ENCODE peak calls at places on chromosomes 16 and 17, in six cellular contexts. M is activated CD8-positive, alpha-beta T cell treated with anti-CD3 and anti-CD28 coated beads for 36 hours; G is AG10803; I is suprapubic skin; X is tibial nerve; U is esophagus squamous epithelium. P is an unnamed sample.

GRCh38 chr17:66165537-66166123 is 26.3 kb downstream of the CEP112 start:
- DNase-seq in M (peak), G (peak), I (no peak), X (no peak), U (no peak), P (peak)

GRCh38 chr17:4186244-4186920 is 43.4 kb downstream of the CYB5D2 start:
- DNase-seq in M (no peak), G (no peak), I (peak), X (no peak), U (no peak), P (no peak)

GRCh38 chr17:82384051-82384729 is 12.6 kb downstream of the UTS2R start:
- DNase-seq in M (no peak), G (no peak), I (no peak), X (no peak), U (no peak), P (no peak)

GRCh38 chr17:51850206-51850605 is 308.3 kb downstream of the CA10 start:
- DNase-seq in M (no peak), G (no peak), I (no peak), X (no peak), U (no peak), P (no peak)

GRCh38 chr16:10080031-10080772 is 102.0 kb downstream of the GRIN2A start:
- DNase-seq in M (no peak), G (peak), I (no peak), X (no peak), U (no peak), P (no peak)

GRCh38 chr16:85662976-85663830 is 25.6 kb downstream of the GINS2 start:
- DNase-seq in M (no peak), G (no peak), I (no peak), X (no peak), U (no peak), P (no peak)

GRCh38 chr16:89697616-89698331 is 3.7 kb downstream of the SPATA2L start:
- DNase-seq in M (no peak), G (no peak), I (no peak), X (no peak), U (no peak), P (no peak)

GRCh38 chr16:85436636-85437160 is 176.4 kb upstream of the GSE1 start:
- DNase-seq in M (no peak), G (no peak), I (peak), X (no peak), U (no peak), P (no peak)

GRCh38 chr16:46690281-46691178 is 1.1 kb downstream of the ORC6 start:
- DNase-seq in M (no peak), G (peak), I (no peak), X (no peak), U (no peak), P (no peak)

GRCh38 chr17:17538417-17539391 is 42.5 kb upstream of the RASD1 start:
- DNase-seq in M (no peak), G (no peak), I (no peak), X (no peak), U (no peak), P (no peak)

GRCh38 chr16:48583075-48584065 is 26.6 kb downstream of the N4BP1 start:
- DNase-seq in M (no peak), G (peak), I (no peak), X (no peak), U (no peak), P (no peak)

GRCh38 chr16:52928955-52929354 is 123.7 kb downstream of the CHD9NB start:
- DNase-seq in M (peak), G (no peak), I (no peak), X (no peak), U (no peak), P (no peak)

GRCh38 chr16:21646721-21647561 is 5.5 kb downstream of the IGSF6 start:
- DNase-seq in M (peak), G (no peak), I (no peak), X (no peak), U (no peak), P (peak)

GRCh38 chr17:77423589-77424451 is 283.1 kb downstream of the SEC14L1 start:
- DNase-seq in M (no peak), G (peak), I (peak), X (peak), U (no peak), P (no peak)

GRCh38 chr17:44794699-44795413 is 35.2 kb downstream of the GJC1 start:
- DNase-seq in M (no peak), G (peak), I (peak), X (no peak), U (no peak), P (no peak)

GRCh38 chr17:1354022-1354421 is 46.0 kb downstream of the YWHAE start:
- DNase-seq in M (no peak), G (no peak), I (no peak), X (no peak), U (no peak), P (no peak)

GRCh38 chr17:1455291-1455747 is 713 bp downstream of the CRK start:
- DNase-seq in M (peak), G (peak), I (peak), X (no peak), U (no peak), P (peak)

GRCh38 chr17:32298721-32299578 is 33.3 kb downstream of the RHBDL3 start:
- DNase-seq in M (no peak), G (no peak), I (no peak), X (no peak), U (no peak), P (no peak)

GRCh38 chr16:90000733-90001427 is 18.4 kb downstream of the DBNDD1 start:
- DNase-seq in M (no peak), G (no peak), I (no peak), X (no peak), U (no peak), P (no peak)

GRCh38 chr17:82685291-82685690 is 13.2 kb downstream of the RAB40B start:
- DNase-seq in M (no peak), G (no peak), I (no peak), X (no peak), U (no peak), P (no peak)

GRCh38 chr17:82587234-82588086 is 60.8 kb downstream of the WDR45B start:
- DNase-seq in M (no peak), G (no peak), I (no peak), X (no peak), U (no peak), P (no peak)

GRCh38 chr17:71251276-71251675 is 869.5 kb upstream of the SOX9 start:
- DNase-seq in M (no peak), G (peak), I (no peak), X (no peak), U (no peak), P (no peak)

GRCh38 chr17:55668581-55668980 is 54.1 kb downstream of the TMEM100 start:
- DNase-seq in M (no peak), G (no peak), I (no peak), X (no peak), U (no peak), P (no peak)

GRCh38 chr17:64424318-64424717 is 24.6 kb upstream of the MILR1 start:
- DNase-seq in M (no peak), G (no peak), I (no peak), X (no peak), U (no peak), P (no peak)

GRCh38 chr16:4415538-4416199 is 727 bp downstream of the CORO7 start:
- DNase-seq in M (peak), G (no peak), I (peak), X (no peak), U (no peak), P (no peak)

GRCh38 chr16:86906608-86907007 is 328.3 kb downstream of the FOXL1 start:
- DNase-seq in M (no peak), G (no peak), I (no peak), X (no peak), U (no peak), P (no peak)

GRCh38 chr16:23060458-23061320 is 88.6 kb downstream of the USP31 start:
- DNase-seq in M (peak), G (peak), I (peak), X (peak), U (no peak), P (peak)

GRCh38 chr16:86029131-86029741 is 130.3 kb downstream of the IRF8 start:
- DNase-seq in M (no peak), G (peak), I (peak), X (no peak), U (no peak), P (no peak)

GRCh38 chr17:29291163-29291752 is 2.7 kb downstream of the NUFIP2 start:
- DNase-seq in M (peak), G (peak), I (no peak), X (no peak), U (no peak), P (peak)

GRCh38 chr17:37131670-37132620 is 183.2 kb downstream of the AATF start:
- DNase-seq in M (no peak), G (no peak), I (no peak), X (no peak), U (no peak), P (no peak)

DNA sequence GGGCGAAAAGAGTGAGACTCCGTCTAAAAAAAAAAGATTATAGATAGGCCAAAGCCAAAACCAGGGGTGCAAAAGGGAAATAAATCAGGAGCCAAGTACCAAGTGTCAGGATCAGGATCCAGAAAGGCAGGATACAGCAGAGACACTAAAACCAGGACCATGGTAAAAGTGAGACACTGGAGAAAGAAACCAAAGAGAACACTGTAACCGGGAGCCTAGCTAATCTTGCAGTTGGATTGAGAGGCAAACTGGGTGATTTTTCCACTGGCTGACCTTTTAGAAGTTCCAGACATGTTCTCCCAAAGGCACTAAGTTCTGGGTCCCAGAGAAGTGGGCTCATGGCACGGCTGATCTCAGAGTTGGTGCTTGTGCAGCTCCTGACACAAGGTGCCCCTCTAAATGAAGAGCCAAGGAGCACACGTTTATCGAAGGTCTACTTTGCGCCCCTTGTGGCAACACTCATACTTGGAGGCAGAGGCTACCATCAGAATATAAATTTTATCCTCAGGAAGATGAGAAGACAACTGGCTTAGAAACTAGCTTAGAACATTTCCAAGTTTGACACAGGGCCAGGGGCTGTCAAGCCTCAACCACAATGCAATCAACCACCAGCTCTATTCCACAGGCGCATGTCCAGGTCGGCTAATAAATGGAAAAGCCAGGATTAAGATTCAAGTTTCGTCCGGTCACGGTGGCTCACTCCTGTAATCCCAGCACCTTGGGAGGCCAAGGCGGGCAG is 27.5 kb upstream of the HELZ start:
- DNase-seq in M (peak), G (no peak), I (no peak), X (no peak), U (no peak), P (no peak)
- TF ChIP-seq CTCF in M (no peak), G (peak), I (no peak), X (no peak), U (no peak), P (no peak)

GRCh38 chr17:75763613-75764416 is 1.2 kb downstream of the GALK1 start:
- DNase-seq in M (no peak), G (no peak), I (no peak), X (no peak), U (no peak), P (no peak)

GRCh38 chr17:75764417-75764710 is 628 bp downstream of the GALK1 start:
- DNase-seq in M (no peak), G (no peak), I (peak), X (no peak), U (no peak), P (no peak)

GRCh38 chr17:75763269-75763607 is 1.8 kb downstream of the GALK1 start:
- DNase-seq in M (no peak), G (no peak), I (no peak), X (no peak), U (no peak), P (no peak)

GRCh38 chr17:75765981-75766380 is 989 bp upstream of the GALK1 start:
- DNase-seq in M (no peak), G (no peak), I (no peak), X (no peak), U (no peak), P (no peak)

GRCh38 chr17:75764711-75765421 is at the start of gene GALK1:
- DNase-seq in M (peak), G (peak), I (peak), X (peak), U (no peak), P (peak)
- TF ChIP-seq CTCF in M (peak), G (peak), I (no peak), X (peak), U (peak), P (peak)

DNA sequence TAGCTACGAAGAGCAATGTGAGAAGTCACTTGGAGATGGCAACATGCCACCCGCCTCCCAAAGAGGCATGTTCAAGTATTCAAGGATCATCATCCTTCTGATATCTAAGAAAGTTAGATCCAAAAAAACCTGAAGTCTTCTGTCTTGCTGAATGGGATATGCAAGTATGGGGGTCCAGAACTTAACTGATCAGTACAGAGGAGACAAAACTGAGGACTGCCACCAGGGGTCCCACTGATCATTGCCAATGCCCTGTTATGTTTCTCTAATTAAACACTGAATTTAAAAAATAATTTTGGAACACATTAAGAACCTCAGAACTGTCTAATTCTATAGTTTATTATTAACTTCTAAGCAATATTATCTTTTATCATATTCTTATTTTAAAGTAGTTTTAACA is 99.7 kb downstream of the CDH8 start:
- DNase-seq in M (no peak), G (no peak), I (no peak), X (no peak), U (no peak), P (no peak)
- TF ChIP-seq CTCF in M (no peak), G (peak), I (no peak), X (no peak), U (no peak), P (no peak)

GRCh38 chr16:82059983-82060421 is 24.9 kb downstream of the HSD17B2 start:
- DNase-seq in M (no peak), G (no peak), I (no peak), X (no peak), U (no peak), P (no peak)

GRCh38 chr16:82062645-82063058 is 27.6 kb downstream of the HSD17B2 start:
- DNase-seq in M (no peak), G (peak), I (no peak), X (no peak), U (no peak), P (no peak)

GRCh38 chr16:82063456-82064082 is 28.5 kb downstream of the HSD17B2 start:
- DNase-seq in M (no peak), G (peak), I (no peak), X (no peak), U (no peak), P (no peak)

GRCh38 chr16:82059161-82059982 is 24.3 kb downstream of the HSD17B2 start:
- DNase-seq in M (no peak), G (peak), I (no peak), X (no peak), U (no peak), P (no peak)

DNA sequence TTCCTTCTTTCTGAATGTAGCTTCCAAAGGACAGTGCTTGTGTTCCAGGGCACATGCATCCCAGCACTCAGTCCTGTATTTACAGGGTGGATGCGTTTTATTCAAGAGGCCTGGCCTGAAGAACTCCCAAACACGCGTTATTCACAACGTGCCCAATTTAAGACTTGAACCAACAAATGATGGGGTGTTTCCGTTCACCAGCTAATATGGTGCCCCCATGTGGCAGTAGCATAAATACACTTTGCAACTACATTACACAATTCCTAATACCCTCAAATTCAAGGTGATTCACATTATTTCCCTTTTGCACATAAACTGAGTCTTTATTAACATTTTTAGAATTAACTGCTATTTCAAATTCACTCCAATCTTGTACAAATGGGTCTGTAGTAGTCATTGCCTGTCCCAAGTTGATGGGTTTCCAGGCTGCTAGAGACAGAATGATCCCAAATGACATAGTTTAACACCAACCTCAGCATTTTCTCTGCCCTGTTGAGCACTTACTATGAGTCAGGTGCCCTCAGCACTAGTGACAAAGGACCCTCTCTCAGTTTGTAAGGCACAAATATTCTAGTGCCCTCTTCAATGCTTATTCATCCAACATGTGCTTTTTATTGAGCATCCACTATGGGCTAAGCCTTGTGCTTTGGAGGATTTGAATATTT is 26.9 kb downstream of the HSD17B2 start:
- DNase-seq in M (peak), G (peak), I (no peak), X (no peak), U (no peak), P (peak)
- TF ChIP-seq CTCF in M (peak), G (peak), I (no peak), X (no peak), U (peak), P (peak)

DNA sequence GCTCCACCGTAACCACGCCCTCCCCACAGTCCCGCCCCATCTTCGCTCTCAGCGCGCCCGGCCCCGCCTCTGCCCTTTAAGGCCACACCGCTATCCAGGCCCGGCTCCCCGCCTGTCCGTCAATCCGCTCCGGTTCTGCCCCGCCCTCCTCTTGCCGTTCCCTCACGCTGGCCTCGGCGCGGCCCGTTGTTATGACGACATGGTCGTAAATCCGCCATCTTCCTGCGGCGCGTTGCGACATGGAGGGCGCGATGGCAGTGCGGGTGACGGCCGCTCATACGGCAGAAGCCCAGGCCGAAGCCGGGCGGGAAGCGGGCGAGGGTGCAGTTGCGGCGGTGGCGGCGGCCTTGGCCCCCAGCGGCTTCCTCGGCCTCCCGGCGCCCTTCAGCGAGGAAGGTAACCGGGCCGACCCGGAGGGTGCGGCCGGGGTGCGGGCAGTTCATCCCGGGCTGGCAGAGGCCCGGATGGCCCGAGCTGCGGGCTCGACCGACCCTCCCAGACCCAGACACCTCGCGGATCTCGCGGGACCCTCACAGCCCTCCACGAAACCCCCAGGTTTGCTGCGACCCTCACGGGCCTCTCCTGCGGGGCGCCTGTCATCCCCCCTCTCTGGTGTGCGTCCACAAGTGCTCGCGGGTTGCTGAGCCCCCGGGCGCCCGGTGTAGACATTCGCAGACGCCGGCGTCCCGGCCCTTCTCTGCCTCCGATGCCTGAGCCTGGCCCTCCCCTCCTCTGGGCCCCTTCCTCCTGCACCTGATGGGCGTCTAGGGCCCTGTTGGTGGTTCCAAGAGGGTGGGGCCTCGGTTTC is at the start of gene E4F1:
- DNase-seq in M (peak), G (peak), I (peak), X (peak), U (peak), P (peak)
- TF ChIP-seq CTCF in M (no peak), G (no peak), I (no peak), X (peak), U (no peak), P (no peak)

GRCh38 chr16:81878529-81878928 is 99.4 kb downstream of the PLCG2 start:
- DNase-seq in M (no peak), G (no peak), I (no peak), X (no peak), U (no peak), P (no peak)

GRCh38 chr16:81880816-81881215 is 101.7 kb downstream of the PLCG2 start:
- DNase-seq in M (no peak), G (no peak), I (no peak), X (no peak), U (no peak), P (no peak)

GRCh38 chr16:81882559-81882958 is 103.5 kb downstream of the PLCG2 start:
- DNase-seq in M (no peak), G (no peak), I (no peak), X (no peak), U (no peak), P (no peak)

GRCh38 chr16:81881228-81881627 is 102.1 kb downstream of the PLCG2 start:
- DNase-seq in M (no peak), G (no peak), I (no peak), X (no peak), U (no peak), P (no peak)

GRCh38 chr16:81879625-81880024 is 100.5 kb downstream of the PLCG2 start:
- DNase-seq in M (peak), G (no peak), I (no peak), X (no peak), U (no peak), P (no peak)
- TF ChIP-seq CTCF in M (peak), G (no peak), I (no peak), X (no peak), U (no peak), P (no peak)

P was measured in GM20000.